ENCODE peak calls at places on chromosome X, in six cellular contexts. W, H, K, C, O and Q are unnamed samples.

GRCh38 chrX:93346309-93346708 is 327.1 kb downstream of the NAP1L3 start:
- DNase-seq in H (no peak), K (no peak), O (no peak), W (no peak), C (no peak), Q (no peak)

GRCh38 chrX:152901816-152902501 is 4.1 kb downstream of the ZNF185 start:
- DNase-seq in W (no peak), H (no peak), C (no peak), O (no peak), K (no peak), Q (no peak)

GRCh38 chrX:112832481-112833095 is 8.0 kb downstream of the AMOT start:
- DNase-seq in C (no peak), K (no peak), H (no peak), W (peak; percentile 72), O (no peak), Q (no peak)

GRCh38 chrX:5681159-5681558 is 547.5 kb downstream of the NLGN4X start:
- DNase-seq in K (peak; percentile 54), W (no peak), C (no peak), O (no peak), H (peak; percentile 7), Q (no peak)

GRCh38 chrX:148500428-148501120 is at the start of gene AFF2:
- DNase-seq in W (no peak), K (no peak), H (peak; percentile 60), C (no peak), O (no peak), Q (no peak)

GRCh38 chrX:115437841-115438240 is 123.1 kb upstream of the PLS3 start:
- DNase-seq in W (no peak), C (no peak), K (no peak), O (no peak), H (no peak), Q (no peak)

GRCh38 chrX:49910344-49910743 is 12.1 kb upstream of the CLCN5 start:
- DNase-seq in C (no peak), O (no peak), W (no peak), H (no peak), K (no peak), Q (no peak)

GRCh38 chrX:9873952-9874351 is 87.7 kb downstream of the SHROOM2 start:
- DNase-seq in C (no peak), K (peak; percentile 35), O (peak; percentile 12), W (peak; percentile 31), H (peak; percentile 39), Q (no peak)

GRCh38 chrX:24774650-24775049 is 80.9 kb downstream of the POLA1 start:
- DNase-seq in W (no peak), O (no peak), K (no peak), C (no peak), H (no peak), Q (no peak)

GRCh38 chrX:21438792-21439191 is 64.6 kb downstream of the CNKSR2 start:
- DNase-seq in W (no peak), O (no peak), C (no peak), K (no peak), H (no peak), Q (no peak)

GRCh38 chrX:93673869-93674271 is at the start of gene FAM133A:
- DNase-seq in H (peak; percentile 43), C (peak; percentile 10), O (no peak), K (no peak), W (no peak), Q (peak; percentile 6)

GRCh38 chrX:73562458-73562857 is 539 bp upstream of the CHIC1 start:
- DNase-seq in H (no peak), W (no peak), K (peak; percentile 3), C (no peak), O (no peak), Q (no peak)

GRCh38 chrX:107485019-107485418 is 35.6 kb downstream of the FRMPD3 start:
- DNase-seq in O (no peak), C (no peak), H (no peak), K (no peak), W (no peak), Q (no peak)

GRCh38 chrX:123648028-123648810 is 84.6 kb downstream of the THOC2 start:
- DNase-seq in C (peak; percentile 17), W (peak; percentile 56), K (no peak), H (no peak), O (no peak), Q (no peak)

GRCh38 chrX:103329991-103330390 is at the start of gene TCEAL7:
- DNase-seq in C (peak; percentile 6), O (no peak), K (no peak), W (no peak), H (peak; percentile 15), Q (no peak)